ENCODE peak calls at places on chromosomes 4 and X, in six cellular contexts. V, O, A, S, G and L are unnamed samples.

GRCh38 chr4:182449186-182449880 is 206.1 kb downstream of the TENM3 start:
- DNase-seq in A (no peak), S (no peak), V (no peak), O (no peak), G (no peak), L (no peak)

GRCh38 chr4:24747234-24747975 is 48.0 kb upstream of the SOD3 start:
- DNase-seq in S (no peak), O (no peak), A (peak; percentile 94), V (no peak), G (no peak), L (no peak)

GRCh38 chrX:6965729-6966128 is 181.8 kb upstream of the STS start:
- DNase-seq in A (no peak), O (no peak), V (no peak), G (no peak), S (no peak), L (no peak)

GRCh38 chr4:156971168-156971601 is 414 bp downstream of the PDGFC start:
- DNase-seq in G (peak; percentile 48), A (no peak), V (no peak), S (peak; percentile 47), O (no peak), L (no peak)

GRCh38 chr4:157217708-157218107 is 2.8 kb upstream of the GRIA2 start:
- DNase-seq in A (no peak), S (peak; percentile 36), O (no peak), G (no peak), V (peak; percentile 7), L (no peak)

GRCh38 chrX:48472225-48472624 is 2.2 kb upstream of the SLC38A5 start:
- DNase-seq in V (no peak), S (no peak), G (no peak), A (no peak), O (no peak), L (no peak)

GRCh38 chr4:48651869-48652447 is 128.1 kb downstream of the FRYL start:
- DNase-seq in G (no peak), A (no peak), V (no peak), O (peak; percentile 66), S (no peak), L (no peak)

GRCh38 chr4:41359836-41360213 is 103.1 kb downstream of the UCHL1 start:
- DNase-seq in V (no peak), O (no peak), S (no peak), A (no peak), G (no peak), L (no peak)

GRCh38 chrX:23819385-23820234 is 36.6 kb downstream of the SAT1 start:
- DNase-seq in V (no peak), S (no peak), A (no peak), G (no peak), O (no peak), L (no peak)

GRCh38 chr4:138225477-138225876 is 16.7 kb downstream of the SLC7A11 start:
- DNase-seq in V (no peak), A (no peak), S (no peak), G (no peak), O (no peak), L (no peak)

GRCh38 chr4:147480891-147481576 is at the start of gene EDNRA:
- DNase-seq in O (no peak), S (peak; percentile 63), A (no peak), G (no peak), V (no peak), L (no peak)

GRCh38 chrX:108001218-108001814 is 19.1 kb upstream of the TEX13B start:
- DNase-seq in G (no peak), A (no peak), O (peak; percentile 16), V (peak; percentile 59), S (peak; percentile 70), L (no peak)